ENCODE peak calls at places on chromosome 9, in nine cellular contexts. T is T-helper 17 cell; N is fibroblast of pulmonary artery; V is choroid plexus epithelial cell; J is nucleus accumbens; F is activated B cell treated with CpG ODN at 0.5 μM for 24 hours; S is effector CD4-positive, alpha-beta T cell; L is SK-N-SH; Z is tibial artery. H is an unnamed sample.

GRCh38 chr9:4704129-4704528 is 24.8 kb downstream of the CDC37L1 start:
- DNase-seq in T (no peak), N (no peak), V (no peak), J (no peak), F (no peak), S (no peak), L (no peak), Z (no peak), H (no peak)

GRCh38 chr9:114413909-114414308 is 26.1 kb upstream of the AKNA start:
- DNase-seq in T (no peak), N (peak; percentile 24), V (peak; percentile 87), J (no peak), F (no peak), S (no peak), L (no peak), Z (no peak), H (no peak)

GRCh38 chr9:133048595-133048994 is 13.2 kb upstream of the CEL start:
- DNase-seq in T (no peak), N (peak; percentile 26), V (peak; percentile 51), J (peak; percentile 7), F (no peak), S (no peak), L (peak; percentile 58), Z (no peak), H (no peak)

GRCh38 chr9:119963798-119964372 is 594.6 kb upstream of the BRINP1 start:
- DNase-seq in T (no peak), N (peak; percentile 70), V (peak; percentile 87), J (no peak), F (no peak), S (no peak), L (peak; percentile 30), Z (no peak), H (no peak)

GRCh38 chr9:131608469-131609115 is 63.3 kb downstream of the PRRT1B start:
- DNase-seq in T (no peak), N (peak; percentile 90), V (peak; percentile 93), J (peak; percentile 53), F (no peak), S (no peak), L (no peak), Z (peak; percentile 91), H (no peak)

GRCh38 chr9:79829566-79830347 is 258.0 kb downstream of the TLE4 start:
- DNase-seq in T (no peak), N (no peak), V (no peak), J (no peak), F (no peak), S (no peak), L (no peak), Z (no peak), H (no peak)

GRCh38 chr9:95980262-95981125 is 105.0 kb downstream of the ERCC6L2 start:
- DNase-seq in T (no peak), N (peak; percentile 32), V (peak; percentile 14), J (no peak), F (no peak), S (no peak), L (no peak), Z (no peak), H (no peak)

GRCh38 chr9:113589890-113590289 is 126.4 kb downstream of the RGS3 start:
- DNase-seq in T (no peak), N (peak; percentile 73), V (peak; percentile 79), J (no peak), F (no peak), S (no peak), L (no peak), Z (no peak), H (no peak)

GRCh38 chr9:125600194-125600593 is 106.8 kb downstream of the MAPKAP1 start:
- DNase-seq in T (no peak), N (peak; percentile 2), V (peak; percentile 8), J (no peak), F (no peak), S (no peak), L (no peak), Z (no peak), H (no peak)

GRCh38 chr9:137543237-137543963 is 6.8 kb downstream of the PNPLA7 start:
- DNase-seq in T (no peak), N (no peak), V (no peak), J (no peak), F (no peak), S (no peak), L (no peak), Z (no peak), H (no peak)

GRCh38 chr9:125377584-125378250 is 116.1 kb downstream of the GAPVD1 start:
- DNase-seq in T (no peak), N (no peak), V (no peak), J (no peak), F (no peak), S (no peak), L (no peak), Z (no peak), H (no peak)

GRCh38 chr9:12625844-12626243 is 67.3 kb upstream of the TYRP1 start:
- DNase-seq in T (no peak), N (no peak), V (no peak), J (no peak), F (no peak), S (no peak), L (no peak), Z (no peak), H (no peak)

GRCh38 chr9:122220673-122221222 is 8.0 kb downstream of the LHX6 start:
- DNase-seq in T (no peak), N (no peak), V (no peak), J (no peak), F (no peak), S (no peak), L (no peak), Z (no peak), H (no peak)

GRCh38 chr9:111926421-111926875 is 29.8 kb downstream of the UGCG start:
- DNase-seq in T (peak; percentile 20), N (peak; percentile 88), V (peak; percentile 95), J (no peak), F (peak; percentile 34), S (peak; percentile 53), L (no peak), Z (peak; percentile 67), H (no peak)

GRCh38 chr9:116417464-116417863 is 263.9 kb downstream of the PAPPA start:
- DNase-seq in T (no peak), N (no peak), V (no peak), J (no peak), F (no peak), S (no peak), L (no peak), Z (no peak), H (no peak)

GRCh38 chr9:98234231-98234825 is 21.1 kb downstream of the TBC1D2 start:
- DNase-seq in T (no peak), N (no peak), V (no peak), J (no peak), F (no peak), S (no peak), L (no peak), Z (no peak), H (no peak)

GRCh38 chr9:6147847-6148246 is 67.8 kb upstream of the IL33 start:
- DNase-seq in T (no peak), N (no peak), V (peak; percentile 36), J (no peak), F (no peak), S (no peak), L (no peak), Z (no peak), H (no peak)